ENCODE peak calls at places on chromosomes 16 and 17, in nine cellular contexts. D, V, E, B, I, F, Q, J and T are unnamed samples.

GRCh38 chr16:72658888-72659717 is 388.8 kb downstream of the ZFHX3 start:
- DNase-seq in B (no peak), F (no peak), Q (no peak), D (no peak), J (no peak), E (peak; percentile 57), I (no peak), V (no peak), T (no peak)

GRCh38 chr17:11986939-11987329 is 10.3 kb downstream of the ZNF18 start:
- DNase-seq in I (no peak), J (no peak), D (no peak), V (no peak), E (peak; percentile 75), B (peak; percentile 30), Q (peak; percentile 57), F (peak; percentile 69), T (no peak)

GRCh38 chr16:89009343-89010209 is 32.6 kb upstream of the CBFA2T3 start:
- DNase-seq in V (no peak), J (no peak), D (no peak), F (no peak), B (no peak), E (peak; percentile 17), Q (no peak), I (no peak), T (no peak)

GRCh38 chr17:72976971-72977767 is 115.3 kb downstream of the SLC39A11 start:
- DNase-seq in J (no peak), Q (peak; percentile 54), I (no peak), E (peak; percentile 94), V (peak; percentile 50), F (no peak), D (no peak), B (peak; percentile 19), T (peak; percentile 23)

GRCh38 chr17:58640202-58640601 is 51.6 kb downstream of the TEX14 start:
- DNase-seq in E (no peak), F (peak; percentile 35), Q (no peak), D (no peak), B (no peak), J (no peak), I (no peak), V (no peak), T (no peak)

GRCh38 chr17:63525190-63525946 is 2.2 kb downstream of the KCNH6 start:
- DNase-seq in F (peak; percentile 81), J (no peak), B (no peak), I (no peak), V (no peak), D (no peak), E (no peak), Q (no peak), T (no peak)

GRCh38 chr16:86083382-86084002 is 184.5 kb downstream of the IRF8 start:
- DNase-seq in E (no peak), J (no peak), D (no peak), V (no peak), Q (no peak), F (no peak), B (no peak), I (no peak), T (no peak)

GRCh38 chr16:11312718-11313492 is 31.8 kb upstream of the PRM1 start:
- DNase-seq in I (no peak), V (no peak), E (peak; percentile 42), Q (no peak), B (no peak), F (no peak), J (no peak), D (no peak), T (peak; percentile 43)

GRCh38 chr16:67928561-67929364 is 2.9 kb downstream of the CTRL start:
- DNase-seq in E (peak; percentile 65), D (peak; percentile 47), J (no peak), F (peak; percentile 79), B (peak; percentile 82), V (peak; percentile 80), I (peak; percentile 63), Q (peak; percentile 73), T (peak; percentile 69)

GRCh38 chr17:39769974-39770587 is 32.3 kb downstream of the GRB7 start:
- DNase-seq in I (peak; percentile 53), D (peak; percentile 61), Q (no peak), J (no peak), E (peak; percentile 21), F (no peak), V (no peak), B (no peak), T (no peak)

GRCh38 chr17:35932576-35932975 is 2.0 kb upstream of the RDM1 start:
- DNase-seq in D (no peak), I (no peak), B (no peak), Q (no peak), V (no peak), F (no peak), E (peak; percentile 36), J (no peak), T (no peak)

GRCh38 chr17:65794572-65794971 is 233.1 kb upstream of the AXIN2 start:
- DNase-seq in E (peak; percentile 61), F (peak; percentile 56), Q (no peak), B (peak; percentile 60), D (no peak), I (no peak), J (no peak), V (no peak), T (no peak)

GRCh38 chr17:78563189-78564145 is 13.7 kb downstream of the DNAH17 start:
- DNase-seq in F (no peak), E (peak; percentile 43), B (no peak), V (no peak), D (no peak), J (no peak), Q (no peak), I (no peak), T (no peak)

GRCh38 chr17:1491406-1492248 is 859 bp downstream of the MYO1C start:
- DNase-seq in I (no peak), J (no peak), Q (no peak), F (peak; percentile 68), B (peak; percentile 74), E (peak; percentile 35), D (peak; percentile 45), V (no peak), T (peak; percentile 63)

GRCh38 chr16:79902351-79902750 is 301.8 kb upstream of the MAF start:
- DNase-seq in I (no peak), F (no peak), E (peak; percentile 35), V (no peak), D (no peak), Q (no peak), J (no peak), B (no peak), T (no peak)

GRCh38 chr16:72182976-72183375 is 11.0 kb upstream of the PMFBP1 start:
- DNase-seq in Q (no peak), V (no peak), E (no peak), F (no peak), D (no peak), J (no peak), B (no peak), I (no peak), T (no peak)

GRCh38 chr17:29836643-29837042 is 93.4 kb downstream of the SSH2 start:
- DNase-seq in D (no peak), I (no peak), J (no peak), Q (no peak), B (no peak), F (no peak), V (no peak), E (no peak), T (no peak)

GRCh38 chr16:4676826-4677225 is 16.5 kb upstream of the NUDT16L1 start:
- DNase-seq in J (no peak), I (no peak), Q (no peak), E (no peak), V (no peak), B (no peak), D (no peak), F (no peak), T (no peak)

GRCh38 chr17:50123649-50124349 is 6.2 kb downstream of the SAMD14 start:
- DNase-seq in E (no peak), I (no peak), V (no peak), F (no peak), B (peak; percentile 69), Q (no peak), J (no peak), D (no peak), T (no peak)

GRCh38 chr17:1484586-1485310 is 7.7 kb downstream of the MYO1C start:
- DNase-seq in J (no peak), D (no peak), B (peak; percentile 27), Q (peak; percentile 43), E (peak; percentile 52), F (peak; percentile 92), V (peak; percentile 70), I (no peak), T (peak; percentile 68)

GRCh38 chr17:8629371-8630226 is 926 bp downstream of the MYH10 start:
- DNase-seq in V (no peak), I (no peak), Q (no peak), E (peak; percentile 34), J (no peak), B (peak; percentile 33), F (peak; percentile 70), D (no peak), T (peak; percentile 51)

GRCh38 chr17:49496183-49496865 is 1.2 kb downstream of the NGFR start:
- DNase-seq in F (peak; percentile 86), B (peak; percentile 87), Q (peak; percentile 34), E (peak; percentile 45), D (peak; percentile 76), V (peak; percentile 73), J (peak; percentile 91), I (peak; percentile 69), T (peak; percentile 71)

GRCh38 chr16:67936876-67937605 is 391 bp upstream of the PSMB10 start:
- DNase-seq in V (no peak), B (no peak), F (no peak), I (no peak), D (peak; percentile 82), J (no peak), E (no peak), Q (peak; percentile 83), T (no peak)

GRCh38 chr16:31427441-31428276 is 501 bp downstream of the COX6A2 start:
- DNase-seq in V (peak; percentile 54), F (peak; percentile 57), D (peak; percentile 82), E (peak; percentile 20), I (peak; percentile 57), J (no peak), B (no peak), Q (peak; percentile 58), T (peak; percentile 69)

GRCh38 chr16:67395458-67396158 is 2.3 kb upstream of the TPPP3 start:
- DNase-seq in J (no peak), V (no peak), E (peak; percentile 49), D (no peak), Q (no peak), I (no peak), B (no peak), F (peak; percentile 95), T (no peak)

GRCh38 chr16:26542198-26542597 is 524.5 kb upstream of the C16orf82 start:
- DNase-seq in F (no peak), B (no peak), I (no peak), D (no peak), J (no peak), V (no peak), Q (no peak), E (no peak), T (no peak)

GRCh38 chr17:79631640-79632431 is 21.0 kb upstream of the RBFOX3 start:
- DNase-seq in Q (no peak), F (no peak), D (no peak), I (no peak), V (no peak), J (peak; percentile 47), B (peak; percentile 3), E (no peak), T (no peak)